ENCODE peak calls at places on chromosomes 1 and 21, in ten cellular contexts. One of them, this sample, is unnamed. For H3K9me3, the result is how much of the 10 kb centered on the place peaks cover.

GRCh38 chr1:209527993-209528392 is 55.5 kb upstream of the CAMK1G start:
- DNase-seq in CD8-positive, alpha-beta memory T cell: no peak
- DNase-seq in T-helper 17 cell: no peak
- DNase-seq in tibial nerve: no peak
- DNase-seq in sigmoid colon: no peak
- DNase-seq in pancreas: no peak
- DNase-seq in transverse colon: no peak
- DNase-seq in adipocyte: no peak
- DNase-seq in heart right ventricle: no peak
- DNase-seq in breast epithelium: no peak
- DNase-seq in this sample: no peak

GRCh38 chr1:235011599-235012435 is 116.8 kb downstream of the TOMM20 start:
- DNase-seq in CD8-positive, alpha-beta memory T cell: peak
- DNase-seq in T-helper 17 cell: peak
- DNase-seq in tibial nerve: no peak
- DNase-seq in sigmoid colon: peak
- DNase-seq in pancreas: no peak
- DNase-seq in transverse colon: peak
- DNase-seq in adipocyte: peak
- DNase-seq in heart right ventricle: peak
- DNase-seq in breast epithelium: peak
- DNase-seq in this sample: peak

GRCh38 chr1:202282017-202282335 is 59.8 kb downstream of the UBE2T start:
- DNase-seq in CD8-positive, alpha-beta memory T cell: no peak
- DNase-seq in T-helper 17 cell: no peak
- DNase-seq in tibial nerve: no peak
- DNase-seq in sigmoid colon: no peak
- DNase-seq in pancreas: no peak
- DNase-seq in transverse colon: no peak
- DNase-seq in adipocyte: no peak
- DNase-seq in heart right ventricle: no peak
- DNase-seq in breast epithelium: no peak
- DNase-seq in this sample: no peak

GRCh38 chr1:218426343-218426657 is 81.2 kb downstream of the TGFB2 start:
- DNase-seq in CD8-positive, alpha-beta memory T cell: no peak
- DNase-seq in T-helper 17 cell: no peak
- DNase-seq in tibial nerve: peak
- DNase-seq in sigmoid colon: peak
- DNase-seq in pancreas: no peak
- DNase-seq in transverse colon: no peak
- DNase-seq in adipocyte: peak
- DNase-seq in heart right ventricle: no peak
- DNase-seq in breast epithelium: peak
- DNase-seq in this sample: no peak

GRCh38 chr1:31394628-31395193 is 18.3 kb upstream of the SERINC2 start:
- DNase-seq in CD8-positive, alpha-beta memory T cell: peak
- DNase-seq in T-helper 17 cell: peak
- DNase-seq in tibial nerve: peak
- DNase-seq in sigmoid colon: peak
- DNase-seq in pancreas: peak
- DNase-seq in transverse colon: peak
- DNase-seq in adipocyte: peak
- DNase-seq in heart right ventricle: peak
- DNase-seq in breast epithelium: peak
- DNase-seq in this sample: peak

GRCh38 chr1:11507309-11507708 is 28.4 kb downstream of the DISP3 start:
- DNase-seq in CD8-positive, alpha-beta memory T cell: no peak
- DNase-seq in T-helper 17 cell: no peak
- DNase-seq in tibial nerve: no peak
- DNase-seq in sigmoid colon: peak
- DNase-seq in pancreas: no peak
- DNase-seq in transverse colon: no peak
- DNase-seq in adipocyte: no peak
- DNase-seq in heart right ventricle: no peak
- DNase-seq in breast epithelium: no peak
- DNase-seq in this sample: no peak

GRCh38 chr1:244256086-244256485 is 195.6 kb downstream of the ADSS2 start:
- DNase-seq in CD8-positive, alpha-beta memory T cell: no peak
- DNase-seq in T-helper 17 cell: no peak
- DNase-seq in tibial nerve: no peak
- DNase-seq in sigmoid colon: no peak
- DNase-seq in pancreas: no peak
- DNase-seq in transverse colon: no peak
- DNase-seq in adipocyte: no peak
- DNase-seq in heart right ventricle: no peak
- DNase-seq in breast epithelium: no peak
- DNase-seq in this sample: no peak

GRCh38 chr21:41369105-41369914 is 7.5 kb downstream of the MX2 start:
- DNase-seq in CD8-positive, alpha-beta memory T cell: peak
- DNase-seq in T-helper 17 cell: peak
- DNase-seq in tibial nerve: peak
- DNase-seq in sigmoid colon: peak
- DNase-seq in pancreas: no peak
- DNase-seq in transverse colon: no peak
- DNase-seq in adipocyte: peak
- DNase-seq in heart right ventricle: peak
- DNase-seq in breast epithelium: no peak
- DNase-seq in this sample: no peak

GRCh38 chr1:68565923-68566322 is 69.0 kb upstream of the DEPDC1 start:
- DNase-seq in CD8-positive, alpha-beta memory T cell: no peak
- DNase-seq in T-helper 17 cell: no peak
- DNase-seq in tibial nerve: no peak
- DNase-seq in sigmoid colon: no peak
- DNase-seq in pancreas: no peak
- DNase-seq in transverse colon: no peak
- DNase-seq in adipocyte: no peak
- DNase-seq in heart right ventricle: no peak
- DNase-seq in breast epithelium: no peak
- DNase-seq in this sample: no peak

GRCh38 chr1:177227978-177228720 is 57.4 kb downstream of the BRINP2 start:
- DNase-seq in CD8-positive, alpha-beta memory T cell: no peak
- DNase-seq in T-helper 17 cell: no peak
- DNase-seq in tibial nerve: no peak
- DNase-seq in sigmoid colon: no peak
- DNase-seq in pancreas: no peak
- DNase-seq in transverse colon: no peak
- DNase-seq in adipocyte: no peak
- DNase-seq in heart right ventricle: no peak
- DNase-seq in breast epithelium: no peak
- DNase-seq in this sample: no peak

GRCh38 chr21:39885119-39885848 is 18.0 kb downstream of the PCP4 start:
- DNase-seq in CD8-positive, alpha-beta memory T cell: no peak
- DNase-seq in T-helper 17 cell: no peak
- DNase-seq in tibial nerve: no peak
- DNase-seq in sigmoid colon: peak
- DNase-seq in pancreas: no peak
- DNase-seq in transverse colon: peak
- DNase-seq in adipocyte: peak
- DNase-seq in heart right ventricle: peak
- DNase-seq in breast epithelium: no peak
- DNase-seq in this sample: no peak

GRCh38 chr1:153774036-153774435 is 1.2 kb upstream of the SLC27A3 start:
- DNase-seq in CD8-positive, alpha-beta memory T cell: no peak
- DNase-seq in T-helper 17 cell: no peak
- DNase-seq in tibial nerve: no peak
- DNase-seq in sigmoid colon: no peak
- DNase-seq in pancreas: no peak
- DNase-seq in transverse colon: no peak
- DNase-seq in adipocyte: no peak
- DNase-seq in heart right ventricle: no peak
- DNase-seq in breast epithelium: no peak
- DNase-seq in this sample: no peak

GRCh38 chr21:36425286-36425685 is 40.1 kb downstream of the CHAF1B start:
- DNase-seq in CD8-positive, alpha-beta memory T cell: no peak
- DNase-seq in T-helper 17 cell: no peak
- DNase-seq in tibial nerve: no peak
- DNase-seq in sigmoid colon: no peak
- DNase-seq in pancreas: no peak
- DNase-seq in transverse colon: no peak
- DNase-seq in adipocyte: no peak
- DNase-seq in heart right ventricle: no peak
- DNase-seq in breast epithelium: no peak
- DNase-seq in this sample: peak

GRCh38 chr21:34835526-34835925 is 166.7 kb downstream of the CLIC6 start:
- DNase-seq in CD8-positive, alpha-beta memory T cell: no peak
- DNase-seq in T-helper 17 cell: no peak
- DNase-seq in tibial nerve: peak
- DNase-seq in sigmoid colon: peak
- DNase-seq in pancreas: no peak
- DNase-seq in transverse colon: peak
- DNase-seq in adipocyte: peak
- DNase-seq in heart right ventricle: no peak
- DNase-seq in breast epithelium: peak
- DNase-seq in this sample: no peak

GRCh38 chr1:194225781-194226180 is 1039.4 kb upstream of the B3GALT2 start:
- DNase-seq in CD8-positive, alpha-beta memory T cell: no peak
- DNase-seq in T-helper 17 cell: no peak
- DNase-seq in tibial nerve: no peak
- DNase-seq in sigmoid colon: no peak
- DNase-seq in pancreas: no peak
- DNase-seq in transverse colon: no peak
- DNase-seq in adipocyte: no peak
- DNase-seq in heart right ventricle: no peak
- DNase-seq in breast epithelium: no peak
- DNase-seq in this sample: no peak

DNA sequence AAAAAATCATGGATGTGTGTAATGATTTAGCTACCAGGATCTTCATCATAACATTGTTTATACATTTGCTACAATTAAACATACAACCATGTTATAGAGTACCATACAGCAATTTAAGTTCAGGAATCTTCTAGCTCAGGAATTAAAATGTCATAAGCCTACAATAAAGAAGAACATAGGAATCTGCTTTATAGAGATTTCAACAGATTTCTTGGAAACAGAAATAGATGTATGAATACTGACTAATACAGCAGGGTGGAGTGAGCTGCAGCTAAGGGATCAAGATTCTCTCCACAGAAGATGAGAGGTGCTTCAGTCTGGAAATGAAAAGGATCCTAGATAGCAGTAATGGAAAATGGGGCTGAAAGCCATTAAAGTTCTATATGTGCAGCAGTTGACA is 74.0 kb downstream of the DNTTIP2 start:
- DNase-seq in CD8-positive, alpha-beta memory T cell: no peak
- DNase-seq in T-helper 17 cell: no peak
- DNase-seq in tibial nerve: no peak
- DNase-seq in sigmoid colon: no peak
- DNase-seq in pancreas: no peak
- DNase-seq in transverse colon: no peak
- DNase-seq in adipocyte: peak
- DNase-seq in heart right ventricle: no peak
- DNase-seq in breast epithelium: no peak
- DNase-seq in this sample: no peak
- H3K9me3 ChIP-seq in CD8-positive, alpha-beta memory T cell: under half
- H3K9me3 ChIP-seq in T-helper 17 cell: under half
- H3K9me3 ChIP-seq in tibial nerve: under half
- H3K9me3 ChIP-seq in sigmoid colon: under half
- H3K9me3 ChIP-seq in pancreas: under half
- H3K9me3 ChIP-seq in transverse colon: under half
- H3K9me3 ChIP-seq in adipocyte: under half
- H3K9me3 ChIP-seq in heart right ventricle: under half
- H3K9me3 ChIP-seq in breast epithelium: under half
- H3K9me3 ChIP-seq in this sample: under half

GRCh38 chr1:158952416-158952815 is 21.1 kb downstream of the PYHIN1 start:
- DNase-seq in CD8-positive, alpha-beta memory T cell: no peak
- DNase-seq in T-helper 17 cell: no peak
- DNase-seq in tibial nerve: no peak
- DNase-seq in sigmoid colon: no peak
- DNase-seq in pancreas: no peak
- DNase-seq in transverse colon: no peak
- DNase-seq in adipocyte: no peak
- DNase-seq in heart right ventricle: no peak
- DNase-seq in breast epithelium: no peak
- DNase-seq in this sample: no peak

GRCh38 chr1:158951956-158952355 is 20.6 kb downstream of the PYHIN1 start:
- DNase-seq in CD8-positive, alpha-beta memory T cell: no peak
- DNase-seq in T-helper 17 cell: no peak
- DNase-seq in tibial nerve: no peak
- DNase-seq in sigmoid colon: no peak
- DNase-seq in pancreas: no peak
- DNase-seq in transverse colon: peak
- DNase-seq in adipocyte: no peak
- DNase-seq in heart right ventricle: no peak
- DNase-seq in breast epithelium: no peak
- DNase-seq in this sample: no peak
- H3K9me3 ChIP-seq in CD8-positive, alpha-beta memory T cell: under half
- H3K9me3 ChIP-seq in T-helper 17 cell: under half
- H3K9me3 ChIP-seq in tibial nerve: under half
- H3K9me3 ChIP-seq in sigmoid colon: under half
- H3K9me3 ChIP-seq in pancreas: under half
- H3K9me3 ChIP-seq in transverse colon: under half
- H3K9me3 ChIP-seq in adipocyte: under half
- H3K9me3 ChIP-seq in heart right ventricle: under half
- H3K9me3 ChIP-seq in breast epithelium: under half
- H3K9me3 ChIP-seq in this sample: under half

GRCh38 chr1:160752926-160753325 is 13.9 kb downstream of the SLAMF7 start:
- DNase-seq in CD8-positive, alpha-beta memory T cell: no peak
- DNase-seq in T-helper 17 cell: no peak
- DNase-seq in tibial nerve: no peak
- DNase-seq in sigmoid colon: no peak
- DNase-seq in pancreas: no peak
- DNase-seq in transverse colon: no peak
- DNase-seq in adipocyte: no peak
- DNase-seq in heart right ventricle: no peak
- DNase-seq in breast epithelium: no peak
- DNase-seq in this sample: no peak
- H3K9me3 ChIP-seq in CD8-positive, alpha-beta memory T cell: under half
- H3K9me3 ChIP-seq in T-helper 17 cell: under half
- H3K9me3 ChIP-seq in tibial nerve: under half
- H3K9me3 ChIP-seq in sigmoid colon: under half
- H3K9me3 ChIP-seq in pancreas: under half
- H3K9me3 ChIP-seq in transverse colon: under half
- H3K9me3 ChIP-seq in adipocyte: under half
- H3K9me3 ChIP-seq in heart right ventricle: under half
- H3K9me3 ChIP-seq in breast epithelium: under half
- H3K9me3 ChIP-seq in this sample: under half

DNA sequence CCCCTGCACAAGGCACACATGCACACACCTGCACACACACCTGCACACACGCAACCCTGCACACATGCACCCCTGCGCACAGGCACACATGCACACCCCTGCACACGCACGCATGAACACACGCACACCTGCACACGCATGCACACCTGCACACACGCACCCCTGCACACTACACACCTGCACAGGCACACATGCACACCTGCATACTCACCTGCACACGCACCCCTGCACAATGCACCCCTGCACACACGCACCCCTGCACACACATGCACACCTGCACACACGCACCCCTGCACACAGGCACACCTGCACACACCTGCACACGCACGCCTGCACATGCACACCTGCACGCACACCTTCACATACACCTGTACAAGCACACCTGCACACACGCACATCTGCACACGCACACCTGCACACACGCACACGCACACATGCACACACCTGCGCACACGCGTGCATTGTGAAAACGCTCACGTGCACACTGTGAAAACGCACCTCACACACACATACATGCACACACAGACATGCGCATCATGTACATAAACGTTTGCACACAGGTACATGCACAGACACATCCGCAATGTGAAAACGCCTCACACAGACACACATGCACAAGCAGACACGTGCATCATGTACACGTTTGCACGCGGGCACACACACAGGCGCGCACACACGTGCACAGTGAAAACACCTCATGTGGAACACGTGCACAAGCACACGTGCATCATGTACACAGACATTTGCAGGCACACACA is 8.2 kb downstream of the DVL1 start:
- DNase-seq in CD8-positive, alpha-beta memory T cell: no peak
- DNase-seq in T-helper 17 cell: no peak
- DNase-seq in tibial nerve: no peak
- DNase-seq in sigmoid colon: no peak
- DNase-seq in pancreas: no peak
- DNase-seq in transverse colon: no peak
- DNase-seq in adipocyte: no peak
- DNase-seq in heart right ventricle: no peak
- DNase-seq in breast epithelium: no peak
- DNase-seq in this sample: no peak
- H3K9me3 ChIP-seq in CD8-positive, alpha-beta memory T cell: under half
- H3K9me3 ChIP-seq in T-helper 17 cell: under half
- H3K9me3 ChIP-seq in tibial nerve: under half
- H3K9me3 ChIP-seq in sigmoid colon: under half
- H3K9me3 ChIP-seq in pancreas: under half
- H3K9me3 ChIP-seq in transverse colon: under half
- H3K9me3 ChIP-seq in adipocyte: under half
- H3K9me3 ChIP-seq in heart right ventricle: under half
- H3K9me3 ChIP-seq in breast epithelium: under half
- H3K9me3 ChIP-seq in this sample: under half

This sample was measured in AG04450.